ENCODE peak calls at places on chromosomes 11 and 22, in four cellular contexts. Q is transverse colon, N is K562, Z is endothelial cell of umbilical vein. Y is an unnamed sample.

GRCh38 chr11:68610452-68611116 is 73.8 kb upstream of the GAL start:
- DNase-seq in Q (no peak), N (no peak), Z (no peak), Y (no peak)

GRCh38 chr11:86288776-86289507 is 13.1 kb upstream of the HIKESHI start:
- DNase-seq in Q (no peak), N (peak; percentile 52), Z (no peak), Y (no peak)

GRCh38 chr11:77302752-77303151 is 1.3 kb upstream of the GDPD4 start:
- DNase-seq in Q (no peak), N (peak; percentile 21), Z (no peak), Y (no peak)

GRCh38 chr11:122633219-122633829 is 22.2 kb upstream of the UBASH3B start:
- DNase-seq in Q (no peak), N (peak; percentile 7), Z (peak; percentile 61), Y (no peak)

GRCh38 chr22:32733900-32734299 is 67.6 kb upstream of the TIMP3 start:
- DNase-seq in Q (no peak), N (no peak), Z (no peak), Y (no peak)

GRCh38 chr22:37484115-37485005 is 1.8 kb downstream of the MFNG start:
- DNase-seq in Q (peak; percentile 83), N (no peak), Z (peak; percentile 88), Y (peak; percentile 87)

GRCh38 chr22:37392929-37393328 is 34.4 kb downstream of the ELFN2 start:
- DNase-seq in Q (no peak), N (no peak), Z (no peak), Y (no peak)

GRCh38 chr11:4697583-4697982 is at the start of gene OR51E2:
- DNase-seq in Q (peak; percentile 19), N (peak; percentile 7), Z (no peak), Y (no peak)

GRCh38 chr22:33756508-33756949 is 163.7 kb downstream of the LARGE1 start:
- DNase-seq in Q (no peak), N (no peak), Z (no peak), Y (no peak)

GRCh38 chr11:111565111-111565720 is 24.7 kb downstream of the LAYN start:
- DNase-seq in Q (peak; percentile 68), N (peak; percentile 77), Z (peak; percentile 77), Y (peak; percentile 44)

GRCh38 chr11:78646564-78647185 is 72.0 kb upstream of the NARS2 start:
- DNase-seq in Q (peak; percentile 65), N (peak; percentile 62), Z (peak; percentile 45), Y (peak; percentile 45)

GRCh38 chr11:122199661-122200060 is 83.6 kb upstream of the BLID start:
- DNase-seq in Q (no peak), N (no peak), Z (peak; percentile 86), Y (no peak)

GRCh38 chr11:47271961-47272661 is 2.2 kb downstream of the MADD start:
- DNase-seq in Q (peak; percentile 60), N (peak; percentile 82), Z (no peak), Y (no peak)

GRCh38 chr22:20867179-20868099 is 8.6 kb downstream of the SNAP29 start:
- DNase-seq in Q (peak; percentile 51), N (peak; percentile 100), Z (peak; percentile 49), Y (no peak)

GRCh38 chr11:12280838-12281565 is 96.4 kb upstream of the PARVA start:
- DNase-seq in Q (no peak), N (no peak), Z (no peak), Y (no peak)

GRCh38 chr11:83938148-83938547 is 652.0 kb upstream of the CCDC90B start:
- DNase-seq in Q (no peak), N (no peak), Z (no peak), Y (no peak)

GRCh38 chr22:37739611-37740049 is 42.8 kb downstream of the TRIOBP start:
- DNase-seq in Q (no peak), N (no peak), Z (no peak), Y (no peak)

GRCh38 chr22:43745783-43746356 is 66.2 kb downstream of the EFCAB6 start:
- DNase-seq in Q (no peak), N (no peak), Z (no peak), Y (no peak)

GRCh38 chr11:17845431-17845881 is 110.9 kb downstream of the KCNC1 start:
- DNase-seq in Q (no peak), N (no peak), Z (no peak), Y (no peak)

GRCh38 chr11:93099811-93100210 is 98.0 kb downstream of the SLC36A4 start:
- DNase-seq in Q (no peak), N (no peak), Z (no peak), Y (no peak)

GRCh38 chr22:30837531-30837930 is 131.0 kb downstream of the MORC2 start:
- DNase-seq in Q (no peak), N (no peak), Z (no peak), Y (no peak)

GRCh38 chr22:35409783-35410662 is 10.1 kb downstream of the MCM5 start:
- DNase-seq in Q (peak; percentile 52), N (no peak), Z (no peak), Y (peak; percentile 65)

GRCh38 chr11:19316434-19316833 is 75.7 kb upstream of the E2F8 start:
- DNase-seq in Q (no peak), N (no peak), Z (no peak), Y (peak; percentile 17)

GRCh38 chr11:78742430-78742829 is 167.8 kb upstream of the NARS2 start:
- DNase-seq in Q (peak; percentile 87), N (no peak), Z (no peak), Y (no peak)

GRCh38 chr11:126624491-126624890 is 269.0 kb downstream of the ST3GAL4 start:
- DNase-seq in Q (no peak), N (no peak), Z (no peak), Y (no peak)

GRCh38 chr11:61697764-61698163 is 17.6 kb downstream of the DAGLA start:
- DNase-seq in Q (no peak), N (no peak), Z (no peak), Y (no peak)

GRCh38 chr22:23823331-23823791 is 15.4 kb downstream of the DERL3 start:
- DNase-seq in Q (no peak), N (no peak), Z (no peak), Y (no peak)

GRCh38 chr11:78061088-78061920 is 2.4 kb upstream of the THRSP start:
- DNase-seq in Q (no peak), N (no peak), Z (no peak), Y (no peak)

GRCh38 chr22:50186789-50187523 is 1.2 kb downstream of the TRABD start:
- DNase-seq in Q (peak; percentile 78), N (peak; percentile 44), Z (no peak), Y (no peak)

GRCh38 chr11:1041471-1041870 is 5.0 kb upstream of the MUC6 start:
- DNase-seq in Q (no peak), N (no peak), Z (no peak), Y (no peak)

GRCh38 chr11:1041936-1042608 is 5.6 kb upstream of the MUC6 start:
- DNase-seq in Q (peak; percentile 53), N (peak; percentile 66), Z (no peak), Y (no peak)

GRCh38 chr11:1042626-1043562 is 6.4 kb upstream of the MUC6 start:
- DNase-seq in Q (no peak), N (no peak), Z (no peak), Y (no peak)

GRCh38 chr11:1043563-1044096 is 7.1 kb upstream of the MUC6 start:
- DNase-seq in Q (no peak), N (no peak), Z (no peak), Y (no peak)

GRCh38 chr11:1044160-1044559 is 7.6 kb upstream of the MUC6 start:
- DNase-seq in Q (no peak), N (no peak), Z (no peak), Y (no peak)
- TF ChIP-seq POLR2AphosphoS5 in Q (no peak), N (no peak), Z (no peak), Y (no peak)

GRCh38 chr22:46846832-46847355 is 84.4 kb downstream of the TBC1D22A start:
- DNase-seq in Q (no peak), N (no peak), Z (no peak), Y (no peak)
- TF ChIP-seq POLR2AphosphoS5 in Q (no peak), N (no peak), Z (no peak), Y (no peak)

GRCh38 chr11:57641426-57641825 is 8.3 kb downstream of the YPEL4 start:
- DNase-seq in Q (no peak), N (peak; percentile 63), Z (peak; percentile 46), Y (no peak)
- TF ChIP-seq POLR2AphosphoS5 in Q (no peak), N (no peak), Z (no peak), Y (no peak)

GRCh38 chr11:103525069-103525468 is 415.8 kb downstream of the DYNC2H1 start:
- DNase-seq in Q (no peak), N (no peak), Z (peak; percentile 86), Y (no peak)
- TF ChIP-seq POLR2AphosphoS5 in Q (no peak), N (no peak), Z (peak; percentile 17), Y (no peak)

GRCh38 chr11:64764753-64765152 is 5.0 kb upstream of the PYGM start:
- DNase-seq in Q (no peak), N (no peak), Z (no peak), Y (no peak)

GRCh38 chr11:64762916-64763803 is 3.4 kb upstream of the PYGM start:
- DNase-seq in Q (no peak), N (no peak), Z (peak; percentile 66), Y (no peak)

GRCh38 chr11:64765291-64765803 is 5.6 kb upstream of the PYGM start:
- DNase-seq in Q (no peak), N (no peak), Z (no peak), Y (peak; percentile 80)

GRCh38 chr11:64762277-64762915 is 2.6 kb upstream of the PYGM start:
- DNase-seq in Q (no peak), N (no peak), Z (no peak), Y (no peak)

DNA sequence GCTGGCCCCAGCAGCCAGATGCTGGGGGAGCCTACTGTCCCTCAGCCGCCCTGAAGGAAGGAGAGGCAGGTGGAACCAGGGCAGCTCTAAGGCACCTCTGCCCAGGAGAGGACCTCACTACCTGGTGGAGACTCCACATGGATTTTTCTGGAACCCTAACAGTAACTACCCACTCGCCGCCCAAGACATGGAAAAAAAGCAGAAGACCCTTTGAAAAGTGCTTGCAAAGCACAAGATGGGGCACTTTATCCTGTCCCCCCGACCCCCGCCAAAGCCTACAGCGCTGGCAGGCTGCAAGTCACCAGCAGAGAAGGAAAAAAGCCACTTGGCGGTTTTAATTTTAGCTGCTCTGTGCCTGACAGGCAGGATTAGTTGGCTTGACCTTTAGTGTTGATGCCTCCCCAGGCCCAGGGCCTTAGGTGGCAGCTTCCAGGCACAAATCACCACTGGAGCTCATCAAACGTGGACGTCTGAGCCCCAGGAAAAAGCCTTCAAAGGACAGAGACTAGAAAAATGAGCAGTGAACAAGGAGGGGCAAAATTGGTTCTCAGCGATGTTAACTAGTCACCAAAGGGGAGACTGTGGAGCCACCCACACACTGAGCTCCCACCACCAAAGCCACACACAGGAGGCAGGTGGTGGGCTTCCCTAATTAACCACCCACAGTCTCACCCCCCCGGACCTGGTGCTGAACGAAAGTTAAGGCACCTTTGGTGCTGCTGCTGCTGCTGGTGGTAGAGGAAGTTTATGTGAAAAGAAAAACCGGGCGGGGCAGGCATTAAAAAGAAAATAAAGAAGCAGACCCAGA is 4.2 kb upstream of the PYGM start:
- DNase-seq in Q (no peak), N (no peak), Z (no peak), Y (no peak)
- TF ChIP-seq POLR2AphosphoS5 in Q (no peak), N (no peak), Z (no peak), Y (no peak)